ENCODE peak calls at places on chromosomes 2 and 18, in eight cellular contexts. One of them, this sample, is unnamed.

GRCh38 chr18:70464343-70465114 is 175.7 kb downstream of the SOCS6 start:
- DNase-seq in heart left ventricle: peak; percentile 84
- DNase-seq in body of pancreas: peak; percentile 71
- DNase-seq in cardiac muscle cell: peak; percentile 89
- DNase-seq in mammary epithelial cell: peak; percentile 40
- DNase-seq in astrocyte: peak; percentile 59
- DNase-seq in HCT116: peak; percentile 56
- DNase-seq in psoas muscle: peak; percentile 71
- DNase-seq in this sample: peak; percentile 76

GRCh38 chr2:84491256-84491655 is 25.0 kb upstream of the DNAH6 start:
- DNase-seq in heart left ventricle: no peak
- DNase-seq in body of pancreas: no peak
- DNase-seq in cardiac muscle cell: no peak
- DNase-seq in mammary epithelial cell: no peak
- DNase-seq in astrocyte: no peak
- DNase-seq in HCT116: no peak
- DNase-seq in psoas muscle: no peak
- DNase-seq in this sample: no peak

GRCh38 chr2:190809876-190810525 is 70.6 kb upstream of the GLS start:
- DNase-seq in heart left ventricle: no peak
- DNase-seq in body of pancreas: no peak
- DNase-seq in cardiac muscle cell: no peak
- DNase-seq in mammary epithelial cell: peak; percentile 86
- DNase-seq in astrocyte: no peak
- DNase-seq in HCT116: no peak
- DNase-seq in psoas muscle: no peak
- DNase-seq in this sample: no peak

GRCh38 chr2:38665854-38666577 is at the start of gene GALM:
- DNase-seq in heart left ventricle: peak; percentile 88
- DNase-seq in body of pancreas: peak; percentile 93
- DNase-seq in cardiac muscle cell: peak; percentile 96
- DNase-seq in mammary epithelial cell: peak; percentile 12
- DNase-seq in astrocyte: peak; percentile 93
- DNase-seq in HCT116: peak; percentile 92
- DNase-seq in psoas muscle: peak; percentile 76
- DNase-seq in this sample: peak; percentile 88

GRCh38 chr18:25284861-25285574 is 66.9 kb downstream of the ZNF521 start:
- DNase-seq in heart left ventricle: peak; percentile 65
- DNase-seq in body of pancreas: no peak
- DNase-seq in cardiac muscle cell: peak; percentile 85
- DNase-seq in mammary epithelial cell: no peak
- DNase-seq in astrocyte: peak; percentile 14
- DNase-seq in HCT116: no peak
- DNase-seq in psoas muscle: peak; percentile 44
- DNase-seq in this sample: no peak

GRCh38 chr2:136990316-136990715 is 225.0 kb downstream of the THSD7B start:
- DNase-seq in heart left ventricle: no peak
- DNase-seq in body of pancreas: no peak
- DNase-seq in cardiac muscle cell: no peak
- DNase-seq in mammary epithelial cell: no peak
- DNase-seq in astrocyte: no peak
- DNase-seq in HCT116: no peak
- DNase-seq in psoas muscle: no peak
- DNase-seq in this sample: no peak

GRCh38 chr2:104768694-104769093 is 85.2 kb upstream of the POU3F3 start:
- DNase-seq in heart left ventricle: no peak
- DNase-seq in body of pancreas: no peak
- DNase-seq in cardiac muscle cell: no peak
- DNase-seq in mammary epithelial cell: no peak
- DNase-seq in astrocyte: peak; percentile 93
- DNase-seq in HCT116: no peak
- DNase-seq in psoas muscle: no peak
- DNase-seq in this sample: no peak

GRCh38 chr2:241760301-241760771 is 16.3 kb upstream of the GAL3ST2 start:
- DNase-seq in heart left ventricle: no peak
- DNase-seq in body of pancreas: no peak
- DNase-seq in cardiac muscle cell: no peak
- DNase-seq in mammary epithelial cell: no peak
- DNase-seq in astrocyte: no peak
- DNase-seq in HCT116: no peak
- DNase-seq in psoas muscle: no peak
- DNase-seq in this sample: no peak

GRCh38 chr2:151795646-151796240 is 32.5 kb downstream of the ARL5A start:
- DNase-seq in heart left ventricle: no peak
- DNase-seq in body of pancreas: no peak
- DNase-seq in cardiac muscle cell: no peak
- DNase-seq in mammary epithelial cell: no peak
- DNase-seq in astrocyte: no peak
- DNase-seq in HCT116: no peak
- DNase-seq in psoas muscle: no peak
- DNase-seq in this sample: no peak

GRCh38 chr18:67608171-67608570 is 91.7 kb upstream of the DSEL start:
- DNase-seq in heart left ventricle: no peak
- DNase-seq in body of pancreas: no peak
- DNase-seq in cardiac muscle cell: no peak
- DNase-seq in mammary epithelial cell: no peak
- DNase-seq in astrocyte: no peak
- DNase-seq in HCT116: no peak
- DNase-seq in psoas muscle: no peak
- DNase-seq in this sample: no peak

DNA sequence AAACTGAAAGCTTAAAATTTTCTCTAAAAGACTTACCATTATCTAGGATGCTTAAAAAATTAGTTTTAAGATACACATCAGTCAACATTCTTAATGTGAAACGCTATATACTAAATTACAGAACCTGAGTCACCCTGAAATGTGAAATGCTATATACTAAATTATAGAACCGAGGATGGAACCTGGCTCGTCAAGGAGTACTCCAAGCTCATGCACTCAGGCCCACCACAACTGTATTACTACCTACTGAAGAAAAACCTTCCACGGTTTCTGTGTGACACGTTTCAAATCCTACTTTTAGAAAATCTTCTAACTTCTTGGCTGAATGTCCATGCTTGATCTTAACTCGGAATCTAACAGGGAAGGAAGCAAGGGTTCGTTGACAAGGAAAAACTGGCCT is 1.5 kb downstream of the PRKD3 start:
- DNase-seq in heart left ventricle: no peak
- DNase-seq in body of pancreas: no peak
- DNase-seq in cardiac muscle cell: peak; percentile 21
- DNase-seq in mammary epithelial cell: peak; percentile 23
- DNase-seq in astrocyte: no peak
- DNase-seq in HCT116: no peak
- DNase-seq in psoas muscle: no peak
- DNase-seq in this sample: no peak
- H3K27ac ChIP-seq in heart left ventricle: peak overlapping the region; percentile 88
- H3K27ac ChIP-seq in body of pancreas: no peak overlapping the region
- H3K27ac ChIP-seq in cardiac muscle cell: no peak overlapping the region
- H3K27ac ChIP-seq in mammary epithelial cell: peak overlapping the region; percentile 51
- H3K27ac ChIP-seq in astrocyte: peak overlapping the region; percentile 6
- H3K27ac ChIP-seq in HCT116: no peak overlapping the region
- H3K27ac ChIP-seq in psoas muscle: peak overlapping the region; percentile 94
- H3K27ac ChIP-seq in this sample: no peak overlapping the region

GRCh38 chr2:79105259-79105658 is 15.0 kb upstream of the REG1A start:
- DNase-seq in heart left ventricle: no peak
- DNase-seq in body of pancreas: no peak
- DNase-seq in cardiac muscle cell: no peak
- DNase-seq in mammary epithelial cell: no peak
- DNase-seq in astrocyte: no peak
- DNase-seq in HCT116: no peak
- DNase-seq in psoas muscle: no peak
- DNase-seq in this sample: no peak
- TF ChIP-seq CTCF in heart left ventricle: no peak
- TF ChIP-seq CTCF in body of pancreas: no peak
- TF ChIP-seq CTCF in cardiac muscle cell: no peak
- TF ChIP-seq CTCF in mammary epithelial cell: no peak
- TF ChIP-seq CTCF in astrocyte: no peak
- TF ChIP-seq CTCF in HCT116: no peak
- TF ChIP-seq CTCF in psoas muscle: no peak
- TF ChIP-seq CTCF in this sample: no peak

GRCh38 chr2:64283015-64283570 is 138.9 kb upstream of the PELI1 start:
- DNase-seq in heart left ventricle: no peak
- DNase-seq in body of pancreas: no peak
- DNase-seq in cardiac muscle cell: no peak
- DNase-seq in mammary epithelial cell: no peak
- DNase-seq in astrocyte: no peak
- DNase-seq in HCT116: no peak
- DNase-seq in psoas muscle: no peak
- DNase-seq in this sample: no peak
- H3K4me1 ChIP-seq in heart left ventricle: peaks cover 23% of the 10 kb centered on the region
- H3K4me1 ChIP-seq in body of pancreas: no peaks in the 10 kb centered on the region
- H3K4me1 ChIP-seq in cardiac muscle cell: no peaks in the 10 kb centered on the region
- H3K4me1 ChIP-seq in mammary epithelial cell: no peaks in the 10 kb centered on the region
- H3K4me1 ChIP-seq in astrocyte: peaks cover 2% of the 10 kb centered on the region
- H3K4me1 ChIP-seq in HCT116: no peaks in the 10 kb centered on the region
- H3K4me1 ChIP-seq in psoas muscle: no peaks in the 10 kb centered on the region
- H3K4me1 ChIP-seq in this sample: peaks cover 7% of the 10 kb centered on the region

GRCh38 chr2:182261860-182262387 is 164.9 kb downstream of the PDE1A start:
- DNase-seq in heart left ventricle: no peak
- DNase-seq in body of pancreas: no peak
- DNase-seq in cardiac muscle cell: no peak
- DNase-seq in mammary epithelial cell: no peak
- DNase-seq in astrocyte: no peak
- DNase-seq in HCT116: no peak
- DNase-seq in psoas muscle: no peak
- DNase-seq in this sample: no peak

DNA sequence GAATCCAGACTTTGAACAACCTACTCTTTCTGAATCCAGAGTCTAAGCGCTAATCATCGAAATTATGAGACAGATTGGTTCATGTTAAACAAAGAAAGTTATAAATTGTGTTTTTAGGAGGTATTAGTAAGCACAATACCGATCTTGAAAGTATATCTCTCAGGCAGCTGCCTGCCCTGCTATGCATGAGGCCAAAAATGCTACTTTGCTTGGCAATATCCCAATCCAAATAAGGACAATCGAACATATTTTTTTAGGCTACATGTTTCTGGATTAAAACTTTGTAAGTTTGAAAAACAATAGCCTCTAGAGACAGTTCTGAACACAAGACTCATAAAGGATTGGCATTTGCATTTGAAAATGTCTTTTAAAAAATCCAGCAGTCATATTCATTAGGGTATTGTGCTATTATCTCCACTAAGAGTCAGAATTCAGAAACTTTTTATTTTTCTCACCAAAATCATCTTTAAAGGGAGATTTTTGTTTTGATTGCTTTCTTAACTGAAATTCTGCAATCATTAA is 167.1 kb downstream of the PDE1A start:
- DNase-seq in heart left ventricle: no peak
- DNase-seq in body of pancreas: no peak
- DNase-seq in cardiac muscle cell: no peak
- DNase-seq in mammary epithelial cell: no peak
- DNase-seq in astrocyte: peak; percentile 41
- DNase-seq in HCT116: no peak
- DNase-seq in psoas muscle: no peak
- DNase-seq in this sample: no peak
- H3K27ac ChIP-seq in heart left ventricle: peak overlapping the region; percentile 11
- H3K27ac ChIP-seq in body of pancreas: no peak overlapping the region
- H3K27ac ChIP-seq in cardiac muscle cell: no peak overlapping the region
- H3K27ac ChIP-seq in mammary epithelial cell: no peak overlapping the region
- H3K27ac ChIP-seq in astrocyte: no peak overlapping the region
- H3K27ac ChIP-seq in HCT116: no peak overlapping the region
- H3K27ac ChIP-seq in psoas muscle: no peak overlapping the region
- H3K27ac ChIP-seq in this sample: no peak overlapping the region

GRCh38 chr2:210387074-210387473 is 72.1 kb upstream of the MYL1 start:
- DNase-seq in heart left ventricle: no peak
- DNase-seq in body of pancreas: no peak
- DNase-seq in cardiac muscle cell: no peak
- DNase-seq in mammary epithelial cell: peak; percentile 34
- DNase-seq in astrocyte: no peak
- DNase-seq in HCT116: no peak
- DNase-seq in psoas muscle: no peak
- DNase-seq in this sample: no peak
- TF ChIP-seq CTCF in heart left ventricle: no peak
- TF ChIP-seq CTCF in body of pancreas: no peak
- TF ChIP-seq CTCF in cardiac muscle cell: no peak
- TF ChIP-seq CTCF in mammary epithelial cell: no peak
- TF ChIP-seq CTCF in astrocyte: no peak
- TF ChIP-seq CTCF in HCT116: no peak
- TF ChIP-seq CTCF in psoas muscle: no peak
- TF ChIP-seq CTCF in this sample: no peak

GRCh38 chr2:161152302-161152701 is 7.9 kb upstream of the TANK start:
- DNase-seq in heart left ventricle: no peak
- DNase-seq in body of pancreas: no peak
- DNase-seq in cardiac muscle cell: no peak
- DNase-seq in mammary epithelial cell: no peak
- DNase-seq in astrocyte: no peak
- DNase-seq in HCT116: no peak
- DNase-seq in psoas muscle: no peak
- DNase-seq in this sample: no peak
- H3K4me1 ChIP-seq in heart left ventricle: no peaks in the 10 kb centered on the region
- H3K4me1 ChIP-seq in body of pancreas: no peaks in the 10 kb centered on the region
- H3K4me1 ChIP-seq in cardiac muscle cell: no peaks in the 10 kb centered on the region
- H3K4me1 ChIP-seq in mammary epithelial cell: no peaks in the 10 kb centered on the region
- H3K4me1 ChIP-seq in astrocyte: no peaks in the 10 kb centered on the region
- H3K4me1 ChIP-seq in HCT116: no peaks in the 10 kb centered on the region
- H3K4me1 ChIP-seq in psoas muscle: no peaks in the 10 kb centered on the region
- H3K4me1 ChIP-seq in this sample: no peaks in the 10 kb centered on the region